ENCODE peak calls at places on chromosomes 6 and 20, in six cellular contexts. C is astrocyte of the spinal cord; U is stimulated activated CD4-positive, alpha-beta T cell treated with anti-CD3 and anti-CD28 coated beads, Interleukin-2, amount 100 ng/mL, for 48 hours; R is nephron progenitor cell; X is iris pigment epithelial cell; V is Karpas-422. J is an unnamed sample.

GRCh38 chr6:18219611-18220010 is 44.7 kb downstream of the DEK start:
- DNase-seq in C (no peak), U (no peak), R (no peak), X (no peak), V (no peak), J (no peak)

GRCh38 chr20:49890651-49891361 is 24.5 kb downstream of the SPATA2 start:
- DNase-seq in C (peak), U (no peak), R (no peak), X (no peak), V (no peak), J (no peak)

GRCh38 chr6:28758046-28758817 is 165.6 kb downstream of the TRIM27 start:
- DNase-seq in C (peak), U (no peak), R (no peak), X (peak), V (peak), J (no peak)

GRCh38 chr6:117668736-117669135 is 6.5 kb upstream of the NUS1 start:
- DNase-seq in C (no peak), U (no peak), R (no peak), X (no peak), V (no peak), J (no peak)

GRCh38 chr20:32238483-32239425 is 31.1 kb downstream of the POFUT1 start:
- DNase-seq in C (no peak), U (no peak), R (no peak), X (no peak), V (peak), J (no peak)

GRCh38 chr20:48824830-48825550 is 2.8 kb downstream of the PREX1 start:
- DNase-seq in C (peak), U (no peak), R (no peak), X (no peak), V (no peak), J (no peak)

GRCh38 chr6:145815875-145816274 is 1.3 kb upstream of the FBXO30 start:
- DNase-seq in C (no peak), U (no peak), R (no peak), X (peak), V (no peak), J (no peak)

GRCh38 chr6:89433637-89434499 is 916 bp downstream of the ANKRD6 start:
- DNase-seq in C (no peak), U (peak), R (peak), X (no peak), V (no peak), J (peak)

GRCh38 chr6:166618866-166619761 is 7.9 kb downstream of the RPS6KA2 start:
- DNase-seq in C (peak), U (no peak), R (no peak), X (peak), V (no peak), J (no peak)

GRCh38 chr6:166423781-166424180 is 41.0 kb upstream of the MPC1 start:
- DNase-seq in C (no peak), U (no peak), R (no peak), X (no peak), V (no peak), J (no peak)

GRCh38 chr6:124683507-124683906 is 278.7 kb upstream of the RNF217 start:
- DNase-seq in C (no peak), U (no peak), R (no peak), X (no peak), V (no peak), J (no peak)

GRCh38 chr6:43267619-43268347 is 24.5 kb downstream of the TTBK1 start:
- DNase-seq in C (no peak), U (no peak), R (no peak), X (no peak), V (no peak), J (no peak)

GRCh38 chr6:4280721-4281120 is 145.3 kb upstream of the ECI2 start:
- DNase-seq in C (peak), U (no peak), R (no peak), X (peak), V (peak), J (no peak)

GRCh38 chr20:33791021-33791420 is 20.1 kb upstream of the CHMP4B start:
- DNase-seq in C (no peak), U (no peak), R (no peak), X (no peak), V (no peak), J (no peak)

GRCh38 chr20:63128367-63128766 is 87.6 kb downstream of the YTHDF1 start:
- DNase-seq in C (no peak), U (no peak), R (peak), X (no peak), V (no peak), J (no peak)

GRCh38 chr6:136969930-136970329 is 47.8 kb downstream of the SLC35D3 start:
- DNase-seq in C (no peak), U (no peak), R (no peak), X (no peak), V (no peak), J (no peak)

GRCh38 chr20:23129256-23129655 is 43.1 kb upstream of the CD93 start:
- DNase-seq in C (no peak), U (no peak), R (no peak), X (no peak), V (no peak), J (no peak)

GRCh38 chr6:17267586-17267985 is 13.6 kb upstream of the RBM24 start:
- DNase-seq in C (no peak), U (no peak), R (no peak), X (peak), V (no peak), J (no peak)

GRCh38 chr6:32718879-32719278 is 22.3 kb upstream of the HLA-DQA2 start:
- DNase-seq in C (no peak), U (no peak), R (no peak), X (no peak), V (no peak), J (no peak)

GRCh38 chr20:49276201-49276894 is 1.5 kb downstream of the ZNFX1 start:
- DNase-seq in C (peak), U (no peak), R (no peak), X (peak), V (peak), J (no peak)

GRCh38 chr6:158024566-158025297 is 43.1 kb downstream of the SYNJ2 start:
- DNase-seq in C (no peak), U (no peak), R (no peak), X (no peak), V (no peak), J (no peak)

GRCh38 chr6:130841128-130841728 is 14.0 kb downstream of the SMLR1 start:
- DNase-seq in C (peak), U (no peak), R (no peak), X (no peak), V (no peak), J (no peak)

GRCh38 chr6:155883334-155883731 is 427.7 kb upstream of the NOX3 start:
- DNase-seq in C (peak), U (no peak), R (no peak), X (no peak), V (no peak), J (no peak)

GRCh38 chr20:62323980-62324906 is 21.4 kb downstream of the ADRM1 start:
- DNase-seq in C (no peak), U (no peak), R (no peak), X (no peak), V (no peak), J (no peak)

GRCh38 chr6:41560440-41561192 is 14.4 kb downstream of the FOXP4 start:
- DNase-seq in C (peak), U (peak), R (peak), X (no peak), V (peak), J (peak)

GRCh38 chr6:106922626-106923025 is 51.9 kb downstream of the CD24 start:
- DNase-seq in C (no peak), U (no peak), R (no peak), X (no peak), V (no peak), J (no peak)

GRCh38 chr6:147486683-147487082 is 21.8 kb upstream of the SAMD5 start:
- DNase-seq in C (no peak), U (no peak), R (no peak), X (no peak), V (no peak), J (no peak)

GRCh38 chr6:145086197-145086596 is 649.1 kb downstream of the EPM2A start:
- DNase-seq in C (peak), U (no peak), R (no peak), X (peak), V (no peak), J (no peak)

GRCh38 chr6:150088481-150089154 is 19.7 kb upstream of the ULBP3 start:
- DNase-seq in C (no peak), U (no peak), R (no peak), X (no peak), V (no peak), J (no peak)

GRCh38 chr6:147205690-147206600 is 1.7 kb downstream of the STXBP5 start:
- DNase-seq in C (no peak), U (no peak), R (no peak), X (peak), V (no peak), J (no peak)

GRCh38 chr6:14478396-14479225 is 361.0 kb downstream of the CD83 start:
- DNase-seq in C (no peak), U (no peak), R (no peak), X (no peak), V (no peak), J (no peak)

GRCh38 chr6:158629376-158630221 is 14.9 kb downstream of the DYNLT1 start:
- DNase-seq in C (no peak), U (no peak), R (peak), X (no peak), V (peak), J (no peak)

GRCh38 chr6:22451960-22452359 is 117.4 kb upstream of the HDGFL1 start:
- DNase-seq in C (peak), U (no peak), R (no peak), X (no peak), V (no peak), J (no peak)

GRCh38 chr6:20367716-20368485 is 33.8 kb upstream of the E2F3 start:
- DNase-seq in C (no peak), U (no peak), R (no peak), X (peak), V (no peak), J (no peak)

GRCh38 chr20:31845300-31845863 is at the start of gene FOXS1:
- DNase-seq in C (peak), U (no peak), R (peak), X (no peak), V (no peak), J (no peak)

GRCh38 chr6:70997379-70997778 is 40.5 kb upstream of the B3GAT2 start:
- DNase-seq in C (no peak), U (no peak), R (no peak), X (no peak), V (no peak), J (no peak)